ENCODE peak calls at places on chromosome 14, in eight cellular contexts. One of them, this sample, is unnamed.

GRCh38 chr14:53437858-53438257 is 284.7 kb upstream of the DDHD1 start:
- DNase-seq in T-helper 9 cell: no peak
- DNase-seq in EL: no peak
- DNase-seq in SW480: no peak
- DNase-seq in activated T-helper 9 cell treated with anti-CD3 and anti-CD28 coated beads, Interleukin-2, amount 50 U/mL, for 16 hours: no peak
- DNase-seq in activated T-helper 1 cell treated with anti-CD3 and anti-CD28 coated beads, Interleukin-12 subunit alpha, Interleukin-12 subunit beta, Interleukin-2, Interleukin-4 antibody, amounts not matched to agents 30 ng/mL and 10 ng/mL and 1 ng/mL, durations not matched to agents 14 hours and 24 hours and 36 hours: no peak
- DNase-seq in pancreas: no peak
- DNase-seq in astrocyte of the spinal cord: no peak
- DNase-seq in this sample: no peak

GRCh38 chr14:96502621-96503251 is 554 bp downstream of the PAPOLA start:
- DNase-seq in T-helper 9 cell: no peak
- DNase-seq in EL: peak; percentile 46
- DNase-seq in SW480: peak; percentile 35
- DNase-seq in activated T-helper 9 cell treated with anti-CD3 and anti-CD28 coated beads, Interleukin-2, amount 50 U/mL, for 16 hours: no peak
- DNase-seq in activated T-helper 1 cell treated with anti-CD3 and anti-CD28 coated beads, Interleukin-12 subunit alpha, Interleukin-12 subunit beta, Interleukin-2, Interleukin-4 antibody, amounts not matched to agents 30 ng/mL and 10 ng/mL and 1 ng/mL, durations not matched to agents 14 hours and 24 hours and 36 hours: peak; percentile 44
- DNase-seq in pancreas: peak; percentile 24
- DNase-seq in astrocyte of the spinal cord: peak; percentile 22
- DNase-seq in this sample: no peak

GRCh38 chr14:24053548-24054323 is 1.9 kb downstream of the CARMIL3 start:
- DNase-seq in T-helper 9 cell: no peak
- DNase-seq in EL: no peak
- DNase-seq in SW480: no peak
- DNase-seq in activated T-helper 9 cell treated with anti-CD3 and anti-CD28 coated beads, Interleukin-2, amount 50 U/mL, for 16 hours: no peak
- DNase-seq in activated T-helper 1 cell treated with anti-CD3 and anti-CD28 coated beads, Interleukin-12 subunit alpha, Interleukin-12 subunit beta, Interleukin-2, Interleukin-4 antibody, amounts not matched to agents 30 ng/mL and 10 ng/mL and 1 ng/mL, durations not matched to agents 14 hours and 24 hours and 36 hours: no peak
- DNase-seq in pancreas: no peak
- DNase-seq in astrocyte of the spinal cord: no peak
- DNase-seq in this sample: no peak

GRCh38 chr14:101973356-101973755 is 9.0 kb downstream of the DYNC1H1 start:
- DNase-seq in T-helper 9 cell: no peak
- DNase-seq in EL: peak; percentile 48
- DNase-seq in SW480: no peak
- DNase-seq in activated T-helper 9 cell treated with anti-CD3 and anti-CD28 coated beads, Interleukin-2, amount 50 U/mL, for 16 hours: no peak
- DNase-seq in activated T-helper 1 cell treated with anti-CD3 and anti-CD28 coated beads, Interleukin-12 subunit alpha, Interleukin-12 subunit beta, Interleukin-2, Interleukin-4 antibody, amounts not matched to agents 30 ng/mL and 10 ng/mL and 1 ng/mL, durations not matched to agents 14 hours and 24 hours and 36 hours: no peak
- DNase-seq in pancreas: no peak
- DNase-seq in astrocyte of the spinal cord: no peak
- DNase-seq in this sample: no peak

GRCh38 chr14:59337151-59337611 is 128.0 kb downstream of the GPR135 start:
- DNase-seq in T-helper 9 cell: no peak
- DNase-seq in EL: no peak
- DNase-seq in SW480: no peak
- DNase-seq in activated T-helper 9 cell treated with anti-CD3 and anti-CD28 coated beads, Interleukin-2, amount 50 U/mL, for 16 hours: no peak
- DNase-seq in activated T-helper 1 cell treated with anti-CD3 and anti-CD28 coated beads, Interleukin-12 subunit alpha, Interleukin-12 subunit beta, Interleukin-2, Interleukin-4 antibody, amounts not matched to agents 30 ng/mL and 10 ng/mL and 1 ng/mL, durations not matched to agents 14 hours and 24 hours and 36 hours: no peak
- DNase-seq in pancreas: no peak
- DNase-seq in astrocyte of the spinal cord: peak; percentile 46
- DNase-seq in this sample: no peak

GRCh38 chr14:93909429-93910128 is 17.6 kb upstream of the FAM181A start:
- DNase-seq in T-helper 9 cell: no peak
- DNase-seq in EL: no peak
- DNase-seq in SW480: no peak
- DNase-seq in activated T-helper 9 cell treated with anti-CD3 and anti-CD28 coated beads, Interleukin-2, amount 50 U/mL, for 16 hours: no peak
- DNase-seq in activated T-helper 1 cell treated with anti-CD3 and anti-CD28 coated beads, Interleukin-12 subunit alpha, Interleukin-12 subunit beta, Interleukin-2, Interleukin-4 antibody, amounts not matched to agents 30 ng/mL and 10 ng/mL and 1 ng/mL, durations not matched to agents 14 hours and 24 hours and 36 hours: no peak
- DNase-seq in pancreas: no peak
- DNase-seq in astrocyte of the spinal cord: no peak
- DNase-seq in this sample: no peak

GRCh38 chr14:21990116-21990515 is 316.5 kb upstream of the OR4E1 start:
- DNase-seq in T-helper 9 cell: no peak
- DNase-seq in EL: no peak
- DNase-seq in SW480: peak; percentile 13
- DNase-seq in activated T-helper 9 cell treated with anti-CD3 and anti-CD28 coated beads, Interleukin-2, amount 50 U/mL, for 16 hours: no peak
- DNase-seq in activated T-helper 1 cell treated with anti-CD3 and anti-CD28 coated beads, Interleukin-12 subunit alpha, Interleukin-12 subunit beta, Interleukin-2, Interleukin-4 antibody, amounts not matched to agents 30 ng/mL and 10 ng/mL and 1 ng/mL, durations not matched to agents 14 hours and 24 hours and 36 hours: no peak
- DNase-seq in pancreas: no peak
- DNase-seq in astrocyte of the spinal cord: no peak
- DNase-seq in this sample: no peak

GRCh38 chr14:21771671-21772070 is 98.1 kb upstream of the OR4E1 start:
- DNase-seq in T-helper 9 cell: no peak
- DNase-seq in EL: no peak
- DNase-seq in SW480: no peak
- DNase-seq in activated T-helper 9 cell treated with anti-CD3 and anti-CD28 coated beads, Interleukin-2, amount 50 U/mL, for 16 hours: no peak
- DNase-seq in activated T-helper 1 cell treated with anti-CD3 and anti-CD28 coated beads, Interleukin-12 subunit alpha, Interleukin-12 subunit beta, Interleukin-2, Interleukin-4 antibody, amounts not matched to agents 30 ng/mL and 10 ng/mL and 1 ng/mL, durations not matched to agents 14 hours and 24 hours and 36 hours: no peak
- DNase-seq in pancreas: no peak
- DNase-seq in astrocyte of the spinal cord: no peak
- DNase-seq in this sample: no peak

GRCh38 chr14:23568600-23569310 is 1.2 kb upstream of the AP1G2 start:
- DNase-seq in T-helper 9 cell: no peak
- DNase-seq in EL: peak; percentile 39
- DNase-seq in SW480: no peak
- DNase-seq in activated T-helper 9 cell treated with anti-CD3 and anti-CD28 coated beads, Interleukin-2, amount 50 U/mL, for 16 hours: no peak
- DNase-seq in activated T-helper 1 cell treated with anti-CD3 and anti-CD28 coated beads, Interleukin-12 subunit alpha, Interleukin-12 subunit beta, Interleukin-2, Interleukin-4 antibody, amounts not matched to agents 30 ng/mL and 10 ng/mL and 1 ng/mL, durations not matched to agents 14 hours and 24 hours and 36 hours: no peak
- DNase-seq in pancreas: no peak
- DNase-seq in astrocyte of the spinal cord: no peak
- DNase-seq in this sample: peak; percentile 40

GRCh38 chr14:97946291-97946690 is 1149.1 kb downstream of the VRK1 start:
- DNase-seq in T-helper 9 cell: no peak
- DNase-seq in EL: no peak
- DNase-seq in SW480: peak; percentile 4
- DNase-seq in activated T-helper 9 cell treated with anti-CD3 and anti-CD28 coated beads, Interleukin-2, amount 50 U/mL, for 16 hours: no peak
- DNase-seq in activated T-helper 1 cell treated with anti-CD3 and anti-CD28 coated beads, Interleukin-12 subunit alpha, Interleukin-12 subunit beta, Interleukin-2, Interleukin-4 antibody, amounts not matched to agents 30 ng/mL and 10 ng/mL and 1 ng/mL, durations not matched to agents 14 hours and 24 hours and 36 hours: no peak
- DNase-seq in pancreas: no peak
- DNase-seq in astrocyte of the spinal cord: no peak
- DNase-seq in this sample: no peak

GRCh38 chr14:21486640-21487087 is 9.7 kb downstream of the TOX4 start:
- DNase-seq in T-helper 9 cell: no peak
- DNase-seq in EL: peak; percentile 78
- DNase-seq in SW480: no peak
- DNase-seq in activated T-helper 9 cell treated with anti-CD3 and anti-CD28 coated beads, Interleukin-2, amount 50 U/mL, for 16 hours: no peak
- DNase-seq in activated T-helper 1 cell treated with anti-CD3 and anti-CD28 coated beads, Interleukin-12 subunit alpha, Interleukin-12 subunit beta, Interleukin-2, Interleukin-4 antibody, amounts not matched to agents 30 ng/mL and 10 ng/mL and 1 ng/mL, durations not matched to agents 14 hours and 24 hours and 36 hours: no peak
- DNase-seq in pancreas: no peak
- DNase-seq in astrocyte of the spinal cord: peak; percentile 62
- DNase-seq in this sample: no peak

GRCh38 chr14:100033347-100034052 is 31.7 kb upstream of the EVL start:
- DNase-seq in T-helper 9 cell: no peak
- DNase-seq in EL: no peak
- DNase-seq in SW480: no peak
- DNase-seq in activated T-helper 9 cell treated with anti-CD3 and anti-CD28 coated beads, Interleukin-2, amount 50 U/mL, for 16 hours: no peak
- DNase-seq in activated T-helper 1 cell treated with anti-CD3 and anti-CD28 coated beads, Interleukin-12 subunit alpha, Interleukin-12 subunit beta, Interleukin-2, Interleukin-4 antibody, amounts not matched to agents 30 ng/mL and 10 ng/mL and 1 ng/mL, durations not matched to agents 14 hours and 24 hours and 36 hours: no peak
- DNase-seq in pancreas: no peak
- DNase-seq in astrocyte of the spinal cord: no peak
- DNase-seq in this sample: no peak

GRCh38 chr14:68814376-68815287 is 21.8 kb upstream of the ZFP36L1 start:
- DNase-seq in T-helper 9 cell: peak; percentile 42
- DNase-seq in EL: peak; percentile 69
- DNase-seq in SW480: peak; percentile 80
- DNase-seq in activated T-helper 9 cell treated with anti-CD3 and anti-CD28 coated beads, Interleukin-2, amount 50 U/mL, for 16 hours: no peak
- DNase-seq in activated T-helper 1 cell treated with anti-CD3 and anti-CD28 coated beads, Interleukin-12 subunit alpha, Interleukin-12 subunit beta, Interleukin-2, Interleukin-4 antibody, amounts not matched to agents 30 ng/mL and 10 ng/mL and 1 ng/mL, durations not matched to agents 14 hours and 24 hours and 36 hours: no peak
- DNase-seq in pancreas: peak; percentile 42
- DNase-seq in astrocyte of the spinal cord: peak; percentile 72
- DNase-seq in this sample: peak; percentile 16

GRCh38 chr14:52033131-52033642 is 35.7 kb downstream of the NID2 start:
- DNase-seq in T-helper 9 cell: no peak
- DNase-seq in EL: peak; percentile 61
- DNase-seq in SW480: peak; percentile 25
- DNase-seq in activated T-helper 9 cell treated with anti-CD3 and anti-CD28 coated beads, Interleukin-2, amount 50 U/mL, for 16 hours: no peak
- DNase-seq in activated T-helper 1 cell treated with anti-CD3 and anti-CD28 coated beads, Interleukin-12 subunit alpha, Interleukin-12 subunit beta, Interleukin-2, Interleukin-4 antibody, amounts not matched to agents 30 ng/mL and 10 ng/mL and 1 ng/mL, durations not matched to agents 14 hours and 24 hours and 36 hours: no peak
- DNase-seq in pancreas: no peak
- DNase-seq in astrocyte of the spinal cord: peak; percentile 62
- DNase-seq in this sample: no peak

GRCh38 chr14:90547968-90548367 is 151.1 kb downstream of the CALM1 start:
- DNase-seq in T-helper 9 cell: no peak
- DNase-seq in EL: no peak
- DNase-seq in SW480: no peak
- DNase-seq in activated T-helper 9 cell treated with anti-CD3 and anti-CD28 coated beads, Interleukin-2, amount 50 U/mL, for 16 hours: no peak
- DNase-seq in activated T-helper 1 cell treated with anti-CD3 and anti-CD28 coated beads, Interleukin-12 subunit alpha, Interleukin-12 subunit beta, Interleukin-2, Interleukin-4 antibody, amounts not matched to agents 30 ng/mL and 10 ng/mL and 1 ng/mL, durations not matched to agents 14 hours and 24 hours and 36 hours: no peak
- DNase-seq in pancreas: no peak
- DNase-seq in astrocyte of the spinal cord: no peak
- DNase-seq in this sample: no peak

GRCh38 chr14:23562822-23563472 is 4.6 kb downstream of the AP1G2 start:
- DNase-seq in T-helper 9 cell: peak; percentile 55
- DNase-seq in EL: peak; percentile 44
- DNase-seq in SW480: no peak
- DNase-seq in activated T-helper 9 cell treated with anti-CD3 and anti-CD28 coated beads, Interleukin-2, amount 50 U/mL, for 16 hours: peak; percentile 33
- DNase-seq in activated T-helper 1 cell treated with anti-CD3 and anti-CD28 coated beads, Interleukin-12 subunit alpha, Interleukin-12 subunit beta, Interleukin-2, Interleukin-4 antibody, amounts not matched to agents 30 ng/mL and 10 ng/mL and 1 ng/mL, durations not matched to agents 14 hours and 24 hours and 36 hours: peak; percentile 31
- DNase-seq in pancreas: peak; percentile 62
- DNase-seq in astrocyte of the spinal cord: peak; percentile 32
- DNase-seq in this sample: no peak

GRCh38 chr14:81471062-81471461 is 62.6 kb downstream of the SEL1L start:
- DNase-seq in T-helper 9 cell: no peak
- DNase-seq in EL: no peak
- DNase-seq in SW480: no peak
- DNase-seq in activated T-helper 9 cell treated with anti-CD3 and anti-CD28 coated beads, Interleukin-2, amount 50 U/mL, for 16 hours: no peak
- DNase-seq in activated T-helper 1 cell treated with anti-CD3 and anti-CD28 coated beads, Interleukin-12 subunit alpha, Interleukin-12 subunit beta, Interleukin-2, Interleukin-4 antibody, amounts not matched to agents 30 ng/mL and 10 ng/mL and 1 ng/mL, durations not matched to agents 14 hours and 24 hours and 36 hours: no peak
- DNase-seq in pancreas: no peak
- DNase-seq in astrocyte of the spinal cord: no peak
- DNase-seq in this sample: no peak

GRCh38 chr14:80278293-80279037 is 67.2 kb upstream of the DIO2 start:
- DNase-seq in T-helper 9 cell: no peak
- DNase-seq in EL: peak; percentile 8
- DNase-seq in SW480: no peak
- DNase-seq in activated T-helper 9 cell treated with anti-CD3 and anti-CD28 coated beads, Interleukin-2, amount 50 U/mL, for 16 hours: no peak
- DNase-seq in activated T-helper 1 cell treated with anti-CD3 and anti-CD28 coated beads, Interleukin-12 subunit alpha, Interleukin-12 subunit beta, Interleukin-2, Interleukin-4 antibody, amounts not matched to agents 30 ng/mL and 10 ng/mL and 1 ng/mL, durations not matched to agents 14 hours and 24 hours and 36 hours: no peak
- DNase-seq in pancreas: no peak
- DNase-seq in astrocyte of the spinal cord: no peak
- DNase-seq in this sample: no peak

GRCh38 chr14:89957791-89958190 is 2.1 kb downstream of the TDP1 start:
- DNase-seq in T-helper 9 cell: no peak
- DNase-seq in EL: peak; percentile 13
- DNase-seq in SW480: peak; percentile 6
- DNase-seq in activated T-helper 9 cell treated with anti-CD3 and anti-CD28 coated beads, Interleukin-2, amount 50 U/mL, for 16 hours: no peak
- DNase-seq in activated T-helper 1 cell treated with anti-CD3 and anti-CD28 coated beads, Interleukin-12 subunit alpha, Interleukin-12 subunit beta, Interleukin-2, Interleukin-4 antibody, amounts not matched to agents 30 ng/mL and 10 ng/mL and 1 ng/mL, durations not matched to agents 14 hours and 24 hours and 36 hours: no peak
- DNase-seq in pancreas: peak; percentile 18
- DNase-seq in astrocyte of the spinal cord: no peak
- DNase-seq in this sample: no peak

GRCh38 chr14:77125275-77126073 is 16.1 kb downstream of the ZDHHC22 start:
- DNase-seq in T-helper 9 cell: no peak
- DNase-seq in EL: no peak
- DNase-seq in SW480: no peak
- DNase-seq in activated T-helper 9 cell treated with anti-CD3 and anti-CD28 coated beads, Interleukin-2, amount 50 U/mL, for 16 hours: no peak
- DNase-seq in activated T-helper 1 cell treated with anti-CD3 and anti-CD28 coated beads, Interleukin-12 subunit alpha, Interleukin-12 subunit beta, Interleukin-2, Interleukin-4 antibody, amounts not matched to agents 30 ng/mL and 10 ng/mL and 1 ng/mL, durations not matched to agents 14 hours and 24 hours and 36 hours: no peak
- DNase-seq in pancreas: no peak
- DNase-seq in astrocyte of the spinal cord: no peak
- DNase-seq in this sample: no peak

GRCh38 chr14:69090187-69090789 is 62.6 kb downstream of the DCAF5 start:
- DNase-seq in T-helper 9 cell: no peak
- DNase-seq in EL: peak; percentile 43
- DNase-seq in SW480: peak; percentile 73
- DNase-seq in activated T-helper 9 cell treated with anti-CD3 and anti-CD28 coated beads, Interleukin-2, amount 50 U/mL, for 16 hours: no peak
- DNase-seq in activated T-helper 1 cell treated with anti-CD3 and anti-CD28 coated beads, Interleukin-12 subunit alpha, Interleukin-12 subunit beta, Interleukin-2, Interleukin-4 antibody, amounts not matched to agents 30 ng/mL and 10 ng/mL and 1 ng/mL, durations not matched to agents 14 hours and 24 hours and 36 hours: no peak
- DNase-seq in pancreas: no peak
- DNase-seq in astrocyte of the spinal cord: peak; percentile 34
- DNase-seq in this sample: no peak

GRCh38 chr14:96096639-96097610 is 57.8 kb downstream of the C14orf132 start:
- DNase-seq in T-helper 9 cell: no peak
- DNase-seq in EL: no peak
- DNase-seq in SW480: no peak
- DNase-seq in activated T-helper 9 cell treated with anti-CD3 and anti-CD28 coated beads, Interleukin-2, amount 50 U/mL, for 16 hours: no peak
- DNase-seq in activated T-helper 1 cell treated with anti-CD3 and anti-CD28 coated beads, Interleukin-12 subunit alpha, Interleukin-12 subunit beta, Interleukin-2, Interleukin-4 antibody, amounts not matched to agents 30 ng/mL and 10 ng/mL and 1 ng/mL, durations not matched to agents 14 hours and 24 hours and 36 hours: no peak
- DNase-seq in pancreas: no peak
- DNase-seq in astrocyte of the spinal cord: no peak
- DNase-seq in this sample: no peak

GRCh38 chr14:21023817-21024667 is 819 bp downstream of the NDRG2 start:
- DNase-seq in T-helper 9 cell: peak; percentile 21
- DNase-seq in EL: no peak
- DNase-seq in SW480: no peak
- DNase-seq in activated T-helper 9 cell treated with anti-CD3 and anti-CD28 coated beads, Interleukin-2, amount 50 U/mL, for 16 hours: no peak
- DNase-seq in activated T-helper 1 cell treated with anti-CD3 and anti-CD28 coated beads, Interleukin-12 subunit alpha, Interleukin-12 subunit beta, Interleukin-2, Interleukin-4 antibody, amounts not matched to agents 30 ng/mL and 10 ng/mL and 1 ng/mL, durations not matched to agents 14 hours and 24 hours and 36 hours: no peak
- DNase-seq in pancreas: no peak
- DNase-seq in astrocyte of the spinal cord: no peak
- DNase-seq in this sample: no peak

GRCh38 chr14:88323520-88324199 is 591 bp upstream of the KCNK10 start:
- DNase-seq in T-helper 9 cell: no peak
- DNase-seq in EL: peak; percentile 27
- DNase-seq in SW480: peak; percentile 32
- DNase-seq in activated T-helper 9 cell treated with anti-CD3 and anti-CD28 coated beads, Interleukin-2, amount 50 U/mL, for 16 hours: no peak
- DNase-seq in activated T-helper 1 cell treated with anti-CD3 and anti-CD28 coated beads, Interleukin-12 subunit alpha, Interleukin-12 subunit beta, Interleukin-2, Interleukin-4 antibody, amounts not matched to agents 30 ng/mL and 10 ng/mL and 1 ng/mL, durations not matched to agents 14 hours and 24 hours and 36 hours: no peak
- DNase-seq in pancreas: peak; percentile 13
- DNase-seq in astrocyte of the spinal cord: no peak
- DNase-seq in this sample: no peak

GRCh38 chr14:89936654-89937185 is 17.8 kb downstream of the EFCAB11 start:
- DNase-seq in T-helper 9 cell: no peak
- DNase-seq in EL: no peak
- DNase-seq in SW480: no peak
- DNase-seq in activated T-helper 9 cell treated with anti-CD3 and anti-CD28 coated beads, Interleukin-2, amount 50 U/mL, for 16 hours: no peak
- DNase-seq in activated T-helper 1 cell treated with anti-CD3 and anti-CD28 coated beads, Interleukin-12 subunit alpha, Interleukin-12 subunit beta, Interleukin-2, Interleukin-4 antibody, amounts not matched to agents 30 ng/mL and 10 ng/mL and 1 ng/mL, durations not matched to agents 14 hours and 24 hours and 36 hours: no peak
- DNase-seq in pancreas: no peak
- DNase-seq in astrocyte of the spinal cord: no peak
- DNase-seq in this sample: no peak

GRCh38 chr14:72154645-72155378 is 222.6 kb downstream of the RGS6 start:
- DNase-seq in T-helper 9 cell: no peak
- DNase-seq in EL: no peak
- DNase-seq in SW480: no peak
- DNase-seq in activated T-helper 9 cell treated with anti-CD3 and anti-CD28 coated beads, Interleukin-2, amount 50 U/mL, for 16 hours: no peak
- DNase-seq in activated T-helper 1 cell treated with anti-CD3 and anti-CD28 coated beads, Interleukin-12 subunit alpha, Interleukin-12 subunit beta, Interleukin-2, Interleukin-4 antibody, amounts not matched to agents 30 ng/mL and 10 ng/mL and 1 ng/mL, durations not matched to agents 14 hours and 24 hours and 36 hours: no peak
- DNase-seq in pancreas: no peak
- DNase-seq in astrocyte of the spinal cord: no peak
- DNase-seq in this sample: no peak

GRCh38 chr14:101029668-101030290 is 126.3 kb upstream of the RTL1 start:
- DNase-seq in T-helper 9 cell: no peak
- DNase-seq in EL: no peak
- DNase-seq in SW480: no peak
- DNase-seq in activated T-helper 9 cell treated with anti-CD3 and anti-CD28 coated beads, Interleukin-2, amount 50 U/mL, for 16 hours: no peak
- DNase-seq in activated T-helper 1 cell treated with anti-CD3 and anti-CD28 coated beads, Interleukin-12 subunit alpha, Interleukin-12 subunit beta, Interleukin-2, Interleukin-4 antibody, amounts not matched to agents 30 ng/mL and 10 ng/mL and 1 ng/mL, durations not matched to agents 14 hours and 24 hours and 36 hours: no peak
- DNase-seq in pancreas: no peak
- DNase-seq in astrocyte of the spinal cord: no peak
- DNase-seq in this sample: no peak

GRCh38 chr14:63343878-63344277 is 25.1 kb upstream of the GPHB5 start:
- DNase-seq in T-helper 9 cell: no peak
- DNase-seq in EL: peak; percentile 39
- DNase-seq in SW480: no peak
- DNase-seq in activated T-helper 9 cell treated with anti-CD3 and anti-CD28 coated beads, Interleukin-2, amount 50 U/mL, for 16 hours: no peak
- DNase-seq in activated T-helper 1 cell treated with anti-CD3 and anti-CD28 coated beads, Interleukin-12 subunit alpha, Interleukin-12 subunit beta, Interleukin-2, Interleukin-4 antibody, amounts not matched to agents 30 ng/mL and 10 ng/mL and 1 ng/mL, durations not matched to agents 14 hours and 24 hours and 36 hours: no peak
- DNase-seq in pancreas: no peak
- DNase-seq in astrocyte of the spinal cord: peak; percentile 36
- DNase-seq in this sample: no peak

GRCh38 chr14:104644236-104644635 is 39.7 kb upstream of the TMEM179 start:
- DNase-seq in T-helper 9 cell: no peak
- DNase-seq in EL: no peak
- DNase-seq in SW480: no peak
- DNase-seq in activated T-helper 9 cell treated with anti-CD3 and anti-CD28 coated beads, Interleukin-2, amount 50 U/mL, for 16 hours: no peak
- DNase-seq in activated T-helper 1 cell treated with anti-CD3 and anti-CD28 coated beads, Interleukin-12 subunit alpha, Interleukin-12 subunit beta, Interleukin-2, Interleukin-4 antibody, amounts not matched to agents 30 ng/mL and 10 ng/mL and 1 ng/mL, durations not matched to agents 14 hours and 24 hours and 36 hours: no peak
- DNase-seq in pancreas: no peak
- DNase-seq in astrocyte of the spinal cord: no peak
- DNase-seq in this sample: no peak

GRCh38 chr14:68104518-68104917 is 284.9 kb downstream of the RAD51B start:
- DNase-seq in T-helper 9 cell: no peak
- DNase-seq in EL: peak; percentile 81
- DNase-seq in SW480: no peak
- DNase-seq in activated T-helper 9 cell treated with anti-CD3 and anti-CD28 coated beads, Interleukin-2, amount 50 U/mL, for 16 hours: no peak
- DNase-seq in activated T-helper 1 cell treated with anti-CD3 and anti-CD28 coated beads, Interleukin-12 subunit alpha, Interleukin-12 subunit beta, Interleukin-2, Interleukin-4 antibody, amounts not matched to agents 30 ng/mL and 10 ng/mL and 1 ng/mL, durations not matched to agents 14 hours and 24 hours and 36 hours: no peak
- DNase-seq in pancreas: no peak
- DNase-seq in astrocyte of the spinal cord: peak; percentile 84
- DNase-seq in this sample: no peak

GRCh38 chr14:73718742-73719251 is 4.6 kb upstream of the PNMA1 start:
- DNase-seq in T-helper 9 cell: no peak
- DNase-seq in EL: no peak
- DNase-seq in SW480: no peak
- DNase-seq in activated T-helper 9 cell treated with anti-CD3 and anti-CD28 coated beads, Interleukin-2, amount 50 U/mL, for 16 hours: no peak
- DNase-seq in activated T-helper 1 cell treated with anti-CD3 and anti-CD28 coated beads, Interleukin-12 subunit alpha, Interleukin-12 subunit beta, Interleukin-2, Interleukin-4 antibody, amounts not matched to agents 30 ng/mL and 10 ng/mL and 1 ng/mL, durations not matched to agents 14 hours and 24 hours and 36 hours: no peak
- DNase-seq in pancreas: no peak
- DNase-seq in astrocyte of the spinal cord: peak; percentile 42
- DNase-seq in this sample: no peak

GRCh38 chr14:30669594-30669993 is 47.5 kb downstream of the SCFD1 start:
- DNase-seq in T-helper 9 cell: no peak
- DNase-seq in EL: no peak
- DNase-seq in SW480: no peak
- DNase-seq in activated T-helper 9 cell treated with anti-CD3 and anti-CD28 coated beads, Interleukin-2, amount 50 U/mL, for 16 hours: no peak
- DNase-seq in activated T-helper 1 cell treated with anti-CD3 and anti-CD28 coated beads, Interleukin-12 subunit alpha, Interleukin-12 subunit beta, Interleukin-2, Interleukin-4 antibody, amounts not matched to agents 30 ng/mL and 10 ng/mL and 1 ng/mL, durations not matched to agents 14 hours and 24 hours and 36 hours: no peak
- DNase-seq in pancreas: no peak
- DNase-seq in astrocyte of the spinal cord: no peak
- DNase-seq in this sample: no peak

GRCh38 chr14:29637406-29637805 is 290.2 kb downstream of the PRKD1 start:
- DNase-seq in T-helper 9 cell: no peak
- DNase-seq in EL: peak; percentile 70
- DNase-seq in SW480: no peak
- DNase-seq in activated T-helper 9 cell treated with anti-CD3 and anti-CD28 coated beads, Interleukin-2, amount 50 U/mL, for 16 hours: no peak
- DNase-seq in activated T-helper 1 cell treated with anti-CD3 and anti-CD28 coated beads, Interleukin-12 subunit alpha, Interleukin-12 subunit beta, Interleukin-2, Interleukin-4 antibody, amounts not matched to agents 30 ng/mL and 10 ng/mL and 1 ng/mL, durations not matched to agents 14 hours and 24 hours and 36 hours: no peak
- DNase-seq in pancreas: peak; percentile 75
- DNase-seq in astrocyte of the spinal cord: peak; percentile 85
- DNase-seq in this sample: no peak

GRCh38 chr14:74505831-74506230 is 12.3 kb downstream of the ISCA2 start:
- DNase-seq in T-helper 9 cell: no peak
- DNase-seq in EL: no peak
- DNase-seq in SW480: no peak
- DNase-seq in activated T-helper 9 cell treated with anti-CD3 and anti-CD28 coated beads, Interleukin-2, amount 50 U/mL, for 16 hours: no peak
- DNase-seq in activated T-helper 1 cell treated with anti-CD3 and anti-CD28 coated beads, Interleukin-12 subunit alpha, Interleukin-12 subunit beta, Interleukin-2, Interleukin-4 antibody, amounts not matched to agents 30 ng/mL and 10 ng/mL and 1 ng/mL, durations not matched to agents 14 hours and 24 hours and 36 hours: no peak
- DNase-seq in pancreas: no peak
- DNase-seq in astrocyte of the spinal cord: no peak
- DNase-seq in this sample: no peak